ENCODE peak calls at places on chromosomes 7 and 10, in six cellular contexts. D is AG10803, L is Peyer's patch, A is BJ, C is Kasumi-1, M is B cell. H is an unnamed sample.

GRCh38 chr7:116985575-116985974 is 32.3 kb downstream of the ST7 start:
- DNase-seq in M (no peak), A (no peak), L (no peak), D (no peak), C (no peak), H (no peak)

GRCh38 chr7:27139335-27140107 is 4.0 kb downstream of the HOXA5 start:
- DNase-seq in M (no peak), L (peak), D (no peak), A (no peak), C (no peak), H (no peak)

GRCh38 chr7:65907501-65908198 is 34.8 kb downstream of the VKORC1L1 start:
- DNase-seq in A (no peak), C (no peak), D (no peak), M (no peak), L (no peak), H (no peak)

GRCh38 chr7:73701357-73701995 is 18.0 kb downstream of the STX1A start:
- DNase-seq in M (peak), A (peak), D (peak), L (peak), C (peak), H (peak)

GRCh38 chr10:70726909-70727495 is 54.7 kb downstream of the ADAMTS14 start:
- DNase-seq in M (no peak), D (no peak), A (no peak), L (no peak), C (no peak), H (no peak)

GRCh38 chr10:105017116-105017515 is 376.0 kb downstream of the SORCS3 start:
- DNase-seq in D (peak), C (no peak), M (no peak), A (no peak), L (no peak), H (no peak)

GRCh38 chr10:25059990-25060389 is 43.6 kb downstream of the THNSL1 start:
- DNase-seq in D (peak), C (no peak), A (no peak), M (no peak), L (peak), H (peak)

GRCh38 chr7:140542226-140542625 is 62.9 kb upstream of the MKRN1 start:
- DNase-seq in L (no peak), M (no peak), D (peak), C (no peak), A (no peak), H (no peak)

GRCh38 chr7:137545059-137545730 is 201.7 kb upstream of the PTN start:
- DNase-seq in A (no peak), C (no peak), D (no peak), M (no peak), L (no peak), H (no peak)

GRCh38 chr7:73507556-73507955 is 14.5 kb downstream of the BAZ1B start:
- DNase-seq in D (peak), C (no peak), M (no peak), A (no peak), L (no peak), H (no peak)

GRCh38 chr7:44220046-44220720 is 19.4 kb downstream of the YKT6 start:
- DNase-seq in L (no peak), D (no peak), A (no peak), C (no peak), M (no peak), H (no peak)

GRCh38 chr7:43314379-43315158 is 202.1 kb downstream of the HECW1 start:
- DNase-seq in D (no peak), A (no peak), C (no peak), L (no peak), M (no peak), H (no peak)

GRCh38 chr10:73252445-73253225 is at the start of gene MRPS16:
- DNase-seq in D (peak), M (peak), L (peak), A (peak), C (peak), H (peak)